ENCODE peak calls at places on chromosomes 16 and 17, in five cellular contexts. D is aorta, N is ovary, I is progenitor cell of endocrine pancreas, W is cardiac fibroblast. G is an unnamed sample.

GRCh38 chr17:10616502-10617119 is 40.5 kb downstream of the MYH3 start:
- DNase-seq in I (peak), W (peak), D (peak), N (peak), G (peak)

GRCh38 chr16:72427001-72427785 is 255.2 kb upstream of the PMFBP1 start:
- DNase-seq in I (no peak), N (no peak), D (no peak), W (no peak), G (no peak)

GRCh38 chr17:74464730-74465377 is 1.6 kb upstream of the CD300A start:
- DNase-seq in D (no peak), N (no peak), W (no peak), I (no peak), G (no peak)

GRCh38 chr17:65594585-65594940 is 33.1 kb upstream of the AXIN2 start:
- DNase-seq in I (no peak), N (no peak), W (peak), D (no peak), G (no peak)

GRCh38 chr16:27444015-27444414 is 42.0 kb downstream of the IL21R start:
- DNase-seq in I (no peak), W (peak), N (no peak), D (peak), G (peak)

GRCh38 chr17:79042421-79043190 is 18.6 kb downstream of the C1QTNF1 start:
- DNase-seq in W (peak), D (peak), N (peak), I (no peak), G (no peak)

GRCh38 chr17:76626442-76626841 is 17.1 kb downstream of the ST6GALNAC1 start:
- DNase-seq in D (no peak), I (no peak), N (no peak), W (no peak), G (no peak)

GRCh38 chr16:68658258-68658973 is 13.3 kb downstream of the CDH3 start:
- DNase-seq in W (peak), D (no peak), N (peak), I (no peak), G (peak)

GRCh38 chr17:49016775-49017463 is 19.7 kb downstream of the IGF2BP1 start:
- DNase-seq in I (no peak), D (peak), N (no peak), W (peak), G (peak)

GRCh38 chr16:17375388-17376304 is 95.1 kb downstream of the XYLT1 start:
- DNase-seq in I (no peak), D (no peak), N (no peak), W (no peak), G (no peak)

GRCh38 chr17:28973414-28973813 is 22.1 kb upstream of the PHF12 start:
- DNase-seq in W (peak), N (no peak), D (no peak), I (no peak), G (peak)

GRCh38 chr17:66644311-66644710 is 190.6 kb upstream of the CACNG5 start:
- DNase-seq in W (no peak), D (no peak), N (no peak), I (no peak), G (peak)

GRCh38 chr17:15648384-15648783 is 28.9 kb upstream of the FBXW10B start:
- DNase-seq in D (no peak), W (no peak), I (no peak), N (no peak), G (no peak)

GRCh38 chr17:38605230-38605851 is 411 bp downstream of the SRCIN1 start:
- DNase-seq in W (no peak), D (no peak), N (no peak), I (no peak), G (no peak)

GRCh38 chr17:42163113-42163512 is 8.3 kb upstream of the RAB5C start:
- DNase-seq in N (no peak), I (no peak), D (no peak), W (no peak), G (no peak)

G was measured in AG08396.